ENCODE peak calls at places on chromosomes 3 and 15, in four cellular contexts. G is GM12878, X is sigmoid colon, F is prostate gland. S is an unnamed sample.

GRCh38 chr15:71052356-71052755 is 62.9 kb upstream of the THSD4 start:
- DNase-seq in G (no peak), X (no peak), F (no peak), S (no peak)

GRCh38 chr15:40092416-40093223 is 16.1 kb downstream of the BMF start:
- DNase-seq in F (peak; percentile 84), X (peak; percentile 97), G (no peak), S (no peak)

GRCh38 chr15:48059786-48060185 is 61.0 kb upstream of the SLC24A5 start:
- DNase-seq in X (no peak), F (no peak), G (no peak), S (no peak)

GRCh38 chr3:63864008-63864871 is 573 bp downstream of the ATXN7 start:
- DNase-seq in G (no peak), X (no peak), F (peak; percentile 17), S (peak; percentile 55)

GRCh38 chr3:132380979-132381944 is 36.0 kb upstream of the DNAJC13 start:
- DNase-seq in G (no peak), F (no peak), X (no peak), S (no peak)

GRCh38 chr15:69591905-69592508 is 139.4 kb downstream of the RPLP1 start:
- DNase-seq in F (peak; percentile 57), X (no peak), G (no peak), S (no peak)

GRCh38 chr3:46664971-46665762 is 28.3 kb downstream of the ALS2CL start:
- DNase-seq in F (no peak), G (no peak), X (no peak), S (no peak)

GRCh38 chr3:35664460-35664919 is 25.2 kb downstream of the ARPP21 start:
- DNase-seq in G (peak; percentile 2), F (no peak), X (peak; percentile 62), S (no peak)

GRCh38 chr3:52403271-52403841 is 41.5 kb downstream of the SEMA3G start:
- DNase-seq in G (no peak), X (peak; percentile 57), F (no peak), S (no peak)

GRCh38 chr3:105823149-105823866 is 45.5 kb downstream of the CBLB start:
- DNase-seq in X (no peak), G (no peak), F (no peak), S (no peak)

GRCh38 chr3:184379375-184380209 is at the start of gene CHRD:
- DNase-seq in G (no peak), X (peak; percentile 81), F (no peak), S (no peak)

GRCh38 chr15:68337826-68338225 is 60.3 kb downstream of the FEM1B start:
- DNase-seq in G (no peak), F (no peak), X (no peak), S (no peak)

GRCh38 chr3:102741105-102741504 is 306.3 kb downstream of the ZPLD1 start:
- DNase-seq in X (no peak), G (no peak), F (no peak), S (no peak)

GRCh38 chr15:101329867-101330380 is 34.9 kb upstream of the SNRPA1 start:
- DNase-seq in F (no peak), G (no peak), X (no peak), S (no peak)
- TF ChIP-seq POLR2AphosphoS5 in F (no peak), G (no peak), X (no peak), S (no peak)

GRCh38 chr3:158678687-158679086 is 6.2 kb upstream of the LXN start:
- DNase-seq in G (no peak), X (no peak), F (no peak), S (no peak)

GRCh38 chr3:158683216-158683975 is 10.9 kb upstream of the LXN start:
- DNase-seq in G (no peak), F (no peak), X (no peak), S (no peak)

GRCh38 chr3:158680861-158681260 is 8.4 kb upstream of the LXN start:
- DNase-seq in G (no peak), F (no peak), X (no peak), S (no peak)

GRCh38 chr3:158685151-158685550 is 12.7 kb upstream of the LXN start:
- DNase-seq in X (no peak), G (no peak), F (no peak), S (no peak)

DNA sequence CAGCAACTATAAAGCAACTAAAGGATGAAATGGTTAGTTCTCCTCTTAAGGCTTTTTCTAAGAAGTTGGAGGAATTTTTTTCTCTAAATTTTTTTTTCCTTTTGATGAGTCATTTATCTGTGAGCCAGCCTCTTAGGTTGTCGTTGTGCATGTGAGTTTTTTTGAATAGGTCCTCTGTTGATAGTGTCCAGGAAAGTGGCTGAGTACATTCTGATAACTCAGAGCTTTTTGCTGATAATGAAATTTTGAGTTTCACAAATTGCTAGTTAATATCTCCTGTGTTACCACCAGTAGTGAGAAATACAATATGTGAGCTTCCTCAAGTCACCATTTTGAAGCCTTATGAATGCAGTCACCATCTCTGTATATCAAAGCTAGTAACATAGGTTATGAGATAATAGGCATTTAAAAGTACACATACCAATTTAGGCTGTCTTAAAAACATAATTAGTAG is 7.1 kb upstream of the LXN start:
- DNase-seq in X (no peak), F (no peak), G (no peak), S (no peak)
- TF ChIP-seq POLR2AphosphoS5 in X (no peak), F (no peak), G (no peak), S (no peak)

GRCh38 chr3:65712156-65712555 is 326.6 kb downstream of the MAGI1 start:
- DNase-seq in F (no peak), X (no peak), G (no peak), S (no peak)
- TF ChIP-seq POLR2AphosphoS5 in F (no peak), X (no peak), G (no peak), S (no peak)

GRCh38 chr3:14457999-14458398 is 55.6 kb downstream of the SLC6A6 start:
- DNase-seq in X (no peak), F (no peak), G (no peak), S (no peak)
- TF ChIP-seq POLR2AphosphoS5 in X (no peak), F (no peak), G (no peak), S (no peak)

GRCh38 chr15:101458908-101459578 is 30.5 kb downstream of the PCSK6 start:
- DNase-seq in F (no peak), G (no peak), X (peak; percentile 81), S (no peak)
- TF ChIP-seq POLR2AphosphoS5 in F (no peak), G (no peak), X (peak; percentile 30), S (no peak)

GRCh38 chr3:27368831-27369607 is at the start of gene NEK10:
- DNase-seq in X (peak; percentile 93), F (peak; percentile 92), G (peak; percentile 55), S (peak; percentile 94)
- TF ChIP-seq POLR2AphosphoS5 in X (no peak), F (peak; percentile 86), G (no peak), S (peak; percentile 40)